ENCODE peak calls at places on chromosomes 5 and 9, in five cellular contexts. N is neuronal stem cell, Q is SJCRH30, U is HCT116, V is lower lobe of right lung. P is an unnamed sample.

GRCh38 chr5:116482394-116482793 is 92.2 kb downstream of the SEMA6A start:
- DNase-seq in U (no peak), V (no peak), N (no peak), Q (no peak), P (no peak)

GRCh38 chr9:84751921-84752320 is 82.4 kb downstream of the NTRK2 start:
- DNase-seq in Q (no peak), V (no peak), U (no peak), N (no peak), P (no peak)

GRCh38 chr5:73093943-73094342 is 26.4 kb upstream of the TMEM171 start:
- DNase-seq in V (no peak), N (no peak), U (peak; percentile 59), Q (no peak), P (no peak)

GRCh38 chr5:17132444-17133083 is 84.9 kb upstream of the BASP1 start:
- DNase-seq in U (no peak), N (no peak), Q (peak; percentile 39), V (no peak), P (peak; percentile 15)

GRCh38 chr9:92961627-92962302 is 14.4 kb downstream of the FGD3 start:
- DNase-seq in N (no peak), U (no peak), Q (no peak), V (no peak), P (no peak)

GRCh38 chr9:90641868-90642558 is 611 bp downstream of the DIRAS2 start:
- DNase-seq in U (no peak), V (no peak), N (peak; percentile 27), Q (no peak), P (no peak)

GRCh38 chr5:114310666-114311065 is 51.2 kb upstream of the KCNN2 start:
- DNase-seq in V (no peak), U (no peak), N (no peak), Q (no peak), P (no peak)

GRCh38 chr5:127609016-127609415 is 39.9 kb upstream of the CTXN3 start:
- DNase-seq in Q (no peak), U (no peak), V (no peak), N (no peak), P (no peak)

GRCh38 chr5:35239476-35239875 is 9.2 kb upstream of the PRLR start:
- DNase-seq in N (no peak), V (no peak), Q (no peak), U (no peak), P (no peak)

GRCh38 chr5:135151256-135151655 is 117.2 kb upstream of the PITX1 start:
- DNase-seq in N (no peak), V (no peak), U (no peak), Q (no peak), P (no peak)

GRCh38 chr5:115586525-115587146 is 15.6 kb downstream of the TICAM2 start:
- DNase-seq in N (no peak), U (no peak), V (no peak), Q (peak; percentile 55), P (peak; percentile 7)

GRCh38 chr5:55411881-55412280 is 104.1 kb downstream of the MTREX start:
- DNase-seq in U (no peak), Q (no peak), N (no peak), V (no peak), P (peak; percentile 45)

GRCh38 chr5:55410840-55411239 is 103.1 kb downstream of the MTREX start:
- DNase-seq in Q (no peak), N (no peak), U (no peak), V (no peak), P (no peak)

GRCh38 chr5:55415071-55415470 is 107.3 kb downstream of the MTREX start:
- DNase-seq in V (no peak), Q (no peak), U (no peak), N (no peak), P (no peak)

GRCh38 chr5:55416306-55416705 is 108.5 kb downstream of the MTREX start:
- DNase-seq in N (no peak), U (no peak), Q (no peak), V (no peak), P (no peak)

GRCh38 chr5:55413644-55414043 is 105.9 kb downstream of the MTREX start:
- DNase-seq in U (no peak), Q (no peak), N (no peak), V (no peak), P (no peak)
- H3K4me3 ChIP-seq in U (no peak overlapping the region), Q (no peak overlapping the region), N (no peak overlapping the region), V (no peak overlapping the region), P (no peak overlapping the region)

DNA sequence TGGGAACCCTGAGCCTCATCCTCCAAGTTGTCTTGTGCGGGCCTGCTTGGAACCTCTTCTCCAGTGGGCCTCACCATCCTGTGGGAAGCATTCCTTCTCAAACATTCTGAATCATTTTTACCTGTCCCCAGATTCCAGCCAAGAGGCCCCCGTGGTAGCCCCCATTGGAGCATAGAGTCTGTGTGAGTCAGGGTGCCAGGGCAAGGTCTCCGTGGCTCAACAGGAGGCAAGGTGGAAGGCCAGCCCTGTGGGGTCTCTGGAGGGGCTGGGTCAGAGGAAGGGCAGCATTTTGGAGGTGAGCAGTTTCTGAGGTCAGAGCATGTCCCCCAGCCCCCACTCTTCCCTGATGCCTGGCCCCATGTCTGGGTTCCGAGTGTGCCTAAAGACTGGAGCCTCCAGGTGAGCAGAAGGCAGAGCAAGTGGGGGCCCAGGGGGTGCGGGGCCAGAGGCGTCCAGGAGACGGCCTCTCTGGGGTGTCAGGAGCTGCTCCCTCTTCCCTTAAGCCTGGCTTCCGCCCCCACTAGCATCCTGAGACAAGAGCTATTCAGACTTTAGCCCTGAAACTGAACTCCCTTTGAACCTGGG is 2.1 kb downstream of the CACNA1B start:
- DNase-seq in N (no peak), U (no peak), V (peak; percentile 10), Q (no peak), P (no peak)
- H3K4me3 ChIP-seq in N (no peak overlapping the region), U (no peak overlapping the region), V (no peak overlapping the region), Q (no peak overlapping the region), P (no peak overlapping the region)

GRCh38 chr9:21677834-21678233 is 124.6 kb upstream of the MTAP start:
- DNase-seq in N (no peak), Q (no peak), V (no peak), U (peak; percentile 99), P (no peak)
- H3K4me3 ChIP-seq in N (no peak overlapping the region), Q (no peak overlapping the region), V (no peak overlapping the region), U (no peak overlapping the region), P (no peak overlapping the region)

GRCh38 chr5:131536211-131536826 is 98.7 kb downstream of the RAPGEF6 start:
- DNase-seq in V (no peak), Q (peak; percentile 74), U (no peak), N (no peak), P (no peak)
- H3K4me3 ChIP-seq in V (no peak overlapping the region), Q (no peak overlapping the region), U (no peak overlapping the region), N (no peak overlapping the region), P (no peak overlapping the region)

GRCh38 chr9:134493471-134494272 is 147.9 kb upstream of the COL5A1 start:
- DNase-seq in N (no peak), U (no peak), V (no peak), Q (no peak), P (peak; percentile 74)

GRCh38 chr9:134491856-134492255 is 149.7 kb upstream of the COL5A1 start:
- DNase-seq in V (no peak), U (no peak), Q (no peak), N (no peak), P (no peak)

GRCh38 chr9:134492721-134493470 is 148.7 kb upstream of the COL5A1 start:
- DNase-seq in V (no peak), Q (peak; percentile 57), U (no peak), N (no peak), P (no peak)

GRCh38 chr9:134491436-134491835 is 150.2 kb upstream of the COL5A1 start:
- DNase-seq in U (no peak), V (no peak), N (no peak), Q (peak; percentile 47), P (no peak)

GRCh38 chr9:134492281-134492691 is 149.3 kb upstream of the COL5A1 start:
- DNase-seq in Q (peak; percentile 34), U (no peak), V (no peak), N (no peak), P (no peak)
- H3K4me3 ChIP-seq in Q (no peak overlapping the region), U (no peak overlapping the region), V (no peak overlapping the region), N (no peak overlapping the region), P (no peak overlapping the region)

GRCh38 chr5:81302596-81302995 is 1.2 kb downstream of the ZCCHC9 start:
- DNase-seq in V (no peak), N (no peak), Q (no peak), U (no peak), P (no peak)
- H3K4me3 ChIP-seq in V (peak overlapping the region; percentile 89), N (peak overlapping the region; percentile 64), Q (peak overlapping the region; percentile 72), U (peak overlapping the region; percentile 82), P (peak overlapping the region; percentile 81)

P was measured in Jurkat, Clone E6-1.